ENCODE peak calls at places on chromosomes 6 and 20, in four cellular contexts. O, X, J and R are unnamed samples. For H3K27me3 and H3K36me3, the result is how much of the 10 kb centered on the place peaks cover.

GRCh38 chr6:5645275-5645674 is 361.4 kb downstream of the NRN1 start:
- DNase-seq in O (no peak), X (no peak), J (no peak), R (no peak)

GRCh38 chr6:27688014-27688586 is 215.2 kb upstream of the ZNF184 start:
- DNase-seq in O (peak), X (peak), J (peak), R (peak)

GRCh38 chr6:34561227-34561530 is 5.0 kb upstream of the SPDEF start:
- DNase-seq in O (no peak), X (no peak), J (no peak), R (no peak)

GRCh38 chr6:93784794-93785757 is 365.7 kb upstream of the EPHA7 start:
- DNase-seq in O (no peak), X (peak), J (no peak), R (no peak)

GRCh38 chr6:139982652-139983051 is 608.2 kb upstream of the CITED2 start:
- DNase-seq in O (no peak), X (peak), J (no peak), R (peak)

GRCh38 chr6:37005061-37005810 is at the start of gene FGD2:
- DNase-seq in O (no peak), X (no peak), J (no peak), R (peak)

GRCh38 chr6:73752943-73753342 is 56.9 kb downstream of the CD109 start:
- DNase-seq in O (no peak), X (no peak), J (no peak), R (no peak)

GRCh38 chr6:77502966-77503365 is 39.7 kb upstream of the HTR1B start:
- DNase-seq in O (no peak), X (no peak), J (no peak), R (no peak)

GRCh38 chr6:158677906-158678305 is 28.1 kb downstream of the SYTL3 start:
- DNase-seq in O (no peak), X (no peak), J (no peak), R (no peak)

GRCh38 chr6:119261944-119262284 is 87.6 kb downstream of the MAN1A1 start:
- DNase-seq in O (no peak), X (no peak), J (no peak), R (no peak)

GRCh38 chr6:17103715-17104114 is 1.9 kb downstream of the STMND1 start:
- DNase-seq in O (no peak), X (no peak), J (peak), R (peak)

GRCh38 chr6:167714166-167714565 is 112.5 kb upstream of the AFDN start:
- DNase-seq in O (no peak), X (no peak), J (no peak), R (peak)

GRCh38 chr6:113486172-113486571 is 371.0 kb upstream of the MARCKS start:
- DNase-seq in O (no peak), X (no peak), J (no peak), R (no peak)

GRCh38 chr6:134175532-134176282 is 123.3 kb upstream of the SLC2A12 start:
- DNase-seq in O (peak), X (no peak), J (peak), R (peak)

GRCh38 chr20:48583801-48584200 is 244.0 kb downstream of the PREX1 start:
- DNase-seq in O (no peak), X (no peak), J (no peak), R (no peak)

GRCh38 chr6:9044426-9044825 is 609.1 kb upstream of the SLC35B3 start:
- DNase-seq in O (no peak), X (no peak), J (no peak), R (no peak)

GRCh38 chr6:40763001-40763400 is 175.8 kb upstream of the LRFN2 start:
- DNase-seq in O (no peak), X (no peak), J (no peak), R (no peak)

GRCh38 chr6:143110572-143110971 is 49.9 kb downstream of the AIG1 start:
- DNase-seq in O (no peak), X (no peak), J (no peak), R (no peak)

GRCh38 chr20:32526561-32526960 is 58.6 kb downstream of the NOL4L start:
- DNase-seq in O (no peak), X (no peak), J (no peak), R (no peak)

GRCh38 chr6:30394139-30394538 is 49.2 kb downstream of the RPP21 start:
- DNase-seq in O (no peak), X (no peak), J (no peak), R (no peak)

GRCh38 chr6:47135772-47136171 is 93.6 kb upstream of the ADGRF1 start:
- DNase-seq in O (no peak), X (peak), J (peak), R (no peak)

GRCh38 chr20:23340524-23340923 is 10.1 kb upstream of the NXT1 start:
- DNase-seq in O (peak), X (no peak), J (peak), R (peak)

GRCh38 chr20:38216201-38216600 is 44.3 kb downstream of the KIAA1755 start:
- DNase-seq in O (no peak), X (no peak), J (no peak), R (no peak)

GRCh38 chr6:112951829-112952228 is 604.7 kb downstream of the RFPL4B start:
- DNase-seq in O (no peak), X (no peak), J (no peak), R (no peak)

GRCh38 chr6:138105880-138106664 is 1.1 kb downstream of the PERP start:
- DNase-seq in O (no peak), X (no peak), J (no peak), R (peak)

GRCh38 chr6:95309545-95309944 is 267.8 kb upstream of the MANEA start:
- DNase-seq in O (no peak), X (no peak), J (no peak), R (no peak)

GRCh38 chr6:83429857-83430605 is 820 bp downstream of the ME1 start:
- DNase-seq in O (peak), X (no peak), J (peak), R (peak)

GRCh38 chr6:8243462-8243861 is 141.1 kb upstream of the EEF1E1 start:
- DNase-seq in O (no peak), X (no peak), J (no peak), R (no peak)

GRCh38 chr20:10877345-10877744 is 203.5 kb upstream of the JAG1 start:
- DNase-seq in O (peak), X (no peak), J (no peak), R (no peak)

GRCh38 chr20:20414640-20415274 is 46.9 kb downstream of the INSM1 start:
- DNase-seq in O (no peak), X (no peak), J (no peak), R (no peak)

GRCh38 chr6:156543431-156543830 is 233.7 kb upstream of the ARID1B start:
- DNase-seq in O (peak), X (no peak), J (no peak), R (no peak)

GRCh38 chr6:157528931-157529653 is 148.1 kb downstream of the ZDHHC14 start:
- DNase-seq in O (no peak), X (no peak), J (no peak), R (no peak)

GRCh38 chr6:165988306-165988756 is 179.3 kb downstream of the TBXT start:
- DNase-seq in O (no peak), X (no peak), J (no peak), R (peak)

GRCh38 chr6:44667226-44667625 is 279.7 kb downstream of the CDC5L start:
- DNase-seq in O (no peak), X (peak), J (peak), R (peak)

GRCh38 chr6:156617376-156617775 is 159.8 kb upstream of the ARID1B start:
- DNase-seq in O (peak), X (no peak), J (no peak), R (no peak)

GRCh38 chr6:67411036-67411435 is 1224.0 kb upstream of the ADGRB3 start:
- DNase-seq in O (no peak), X (no peak), J (no peak), R (no peak)

GRCh38 chr6:104908031-104908430 is 48.3 kb upstream of the HACE1 start:
- DNase-seq in O (no peak), X (no peak), J (no peak), R (no peak)

GRCh38 chr6:89145461-89145961 is 344 bp upstream of the PM20D2 start:
- DNase-seq in O (no peak), X (no peak), J (no peak), R (peak)

GRCh38 chr6:35960192-35960591 is 39.3 kb upstream of the SRPK1 start:
- DNase-seq in O (no peak), X (no peak), J (no peak), R (no peak)
- H3K4me3 ChIP-seq in O (no peak), X (no peak), J (no peak), R (no peak)

DNA sequence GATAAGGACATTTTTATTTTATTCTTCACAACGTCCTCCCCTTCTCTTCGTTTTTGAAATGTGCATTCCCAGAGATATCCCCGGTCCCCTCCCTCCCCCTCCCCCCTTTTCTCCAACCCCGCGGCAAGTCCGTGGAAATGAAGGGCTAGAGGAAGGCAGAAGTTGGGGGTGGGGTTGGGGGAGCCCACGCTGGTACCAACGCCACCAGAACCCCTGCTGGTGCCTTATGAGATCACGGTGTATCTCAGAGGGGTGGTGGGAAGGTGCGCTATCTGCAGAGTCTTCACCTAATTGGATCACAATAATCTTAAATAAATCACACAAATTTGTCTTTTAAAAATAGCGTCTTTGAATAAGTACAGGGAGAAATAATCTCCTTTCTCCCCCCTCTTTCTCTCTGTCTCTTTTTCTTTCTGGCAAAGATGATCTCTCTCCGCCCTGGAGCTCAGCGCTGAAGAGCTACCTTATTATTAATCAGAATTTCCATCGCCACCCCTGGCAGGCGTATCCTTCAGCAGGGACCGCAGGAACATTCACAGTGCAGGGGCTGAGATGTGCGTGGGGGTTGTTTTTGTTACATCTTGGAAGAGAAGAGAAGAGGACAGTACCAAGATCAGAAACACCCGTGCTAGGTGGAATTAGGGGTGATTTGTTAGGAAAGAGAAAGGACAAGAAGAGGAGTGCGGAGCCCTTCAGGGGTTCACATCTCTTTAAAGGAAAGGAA is 924 bp downstream of the CLVS2 start:
- DNase-seq in O (no peak), X (no peak), J (no peak), R (no peak)
- H3K27me3 ChIP-seq in O (under half), X (under half), J (under half), R (under half)

GRCh38 chr20:41166201-41167117 is 29.1 kb downstream of the PLCG1 start:
- DNase-seq in O (no peak), X (no peak), J (no peak), R (no peak)
- H3K36me3 ChIP-seq in O (under half), X (half or more), J (under half), R (half or more)

GRCh38 chr20:41364967-41365765 is 1.5 kb downstream of the EMILIN3 start:
- DNase-seq in O (no peak), X (no peak), J (no peak), R (peak)

GRCh38 chr20:41367393-41367695 is 726 bp upstream of the EMILIN3 start:
- DNase-seq in O (no peak), X (no peak), J (no peak), R (peak)

GRCh38 chr20:41367956-41368355 is 1.3 kb upstream of the EMILIN3 start:
- DNase-seq in O (no peak), X (no peak), J (no peak), R (peak)

GRCh38 chr20:41365785-41366545 is 653 bp downstream of the EMILIN3 start:
- DNase-seq in O (no peak), X (no peak), J (no peak), R (peak)

GRCh38 chr20:41366546-41367392 is at the start of gene EMILIN3:
- DNase-seq in O (no peak), X (no peak), J (no peak), R (peak)
- H3K4me3 ChIP-seq in O (no peak), X (peak), J (no peak), R (peak)

GRCh38 chr20:50400705-50401045 is 109.5 kb upstream of the PTPN1 start:
- DNase-seq in O (no peak), X (no peak), J (no peak), R (no peak)
- H3K27me3 ChIP-seq in O (under half), X (under half), J (under half), R (under half)

DNA sequence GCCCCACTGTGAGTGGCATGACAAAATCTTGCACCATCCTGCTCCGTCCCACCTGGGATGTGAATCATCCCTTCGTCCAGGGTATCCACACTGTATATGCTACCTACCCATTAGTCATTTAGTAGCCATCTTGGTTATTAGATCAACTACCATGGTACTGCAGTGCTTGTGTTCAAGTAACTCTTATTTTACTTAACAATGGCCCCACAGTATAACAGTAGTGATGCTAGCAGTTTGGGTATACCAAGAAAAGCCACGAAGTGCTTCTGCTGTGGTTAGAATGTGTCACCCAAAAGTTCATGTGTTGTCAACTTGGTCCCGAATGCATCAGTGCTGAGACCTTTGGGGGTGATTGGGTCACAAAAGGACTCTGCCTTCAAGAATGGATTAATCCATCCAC is 11.7 kb downstream of the OSER1 start:
- DNase-seq in O (no peak), X (no peak), J (no peak), R (no peak)
- H3K36me3 ChIP-seq in O (under half), X (under half), J (under half), R (under half)